ENCODE peak calls at places on chromosomes 7 and 10, in six cellular contexts. One of them, this sample, is unnamed.

GRCh38 chr7:13262929-13263530 is 575.6 kb downstream of the ARL4A start:
- DNase-seq in PC-9: no peak
- DNase-seq in H9: no peak
- DNase-seq in neural progenitor cell: peak
- DNase-seq in retinal pigment epithelial cell: no peak
- DNase-seq in right atrium auricular region: no peak
- DNase-seq in this sample: no peak

GRCh38 chr10:130655313-130656186 is 519.4 kb downstream of the GLRX3 start:
- DNase-seq in right atrium auricular region: peak
- DNase-seq in PC-9: no peak
- DNase-seq in retinal pigment epithelial cell: no peak
- DNase-seq in H9: no peak
- DNase-seq in neural progenitor cell: no peak
- DNase-seq in this sample: no peak

GRCh38 chr7:106905734-106906133 is 40.7 kb downstream of the PIK3CG start:
- DNase-seq in H9: no peak
- DNase-seq in PC-9: no peak
- DNase-seq in neural progenitor cell: no peak
- DNase-seq in retinal pigment epithelial cell: no peak
- DNase-seq in right atrium auricular region: no peak
- DNase-seq in this sample: no peak

GRCh38 chr10:45423976-45424499 is 50.0 kb downstream of the ALOX5 start:
- DNase-seq in PC-9: no peak
- DNase-seq in right atrium auricular region: no peak
- DNase-seq in H9: no peak
- DNase-seq in neural progenitor cell: peak
- DNase-seq in retinal pigment epithelial cell: no peak
- DNase-seq in this sample: no peak

GRCh38 chr7:118080947-118081346 is 103.0 kb upstream of the LSM8 start:
- DNase-seq in retinal pigment epithelial cell: peak
- DNase-seq in right atrium auricular region: no peak
- DNase-seq in PC-9: peak
- DNase-seq in neural progenitor cell: no peak
- DNase-seq in H9: peak
- DNase-seq in this sample: no peak

GRCh38 chr7:123538189-123538714 is 3.9 kb upstream of the IQUB start:
- DNase-seq in neural progenitor cell: no peak
- DNase-seq in PC-9: peak
- DNase-seq in retinal pigment epithelial cell: no peak
- DNase-seq in right atrium auricular region: no peak
- DNase-seq in H9: no peak
- DNase-seq in this sample: no peak

GRCh38 chr7:30922596-30922995 is 10.9 kb downstream of the AQP1 start:
- DNase-seq in neural progenitor cell: no peak
- DNase-seq in PC-9: no peak
- DNase-seq in right atrium auricular region: peak
- DNase-seq in retinal pigment epithelial cell: no peak
- DNase-seq in H9: peak
- DNase-seq in this sample: peak

GRCh38 chr10:70850097-70850496 is 34.3 kb downstream of the SGPL1 start:
- DNase-seq in H9: no peak
- DNase-seq in neural progenitor cell: no peak
- DNase-seq in right atrium auricular region: no peak
- DNase-seq in retinal pigment epithelial cell: no peak
- DNase-seq in PC-9: no peak
- DNase-seq in this sample: no peak

GRCh38 chr7:13932131-13932530 is 57.3 kb downstream of the ETV1 start:
- DNase-seq in neural progenitor cell: no peak
- DNase-seq in right atrium auricular region: no peak
- DNase-seq in PC-9: no peak
- DNase-seq in H9: no peak
- DNase-seq in retinal pigment epithelial cell: no peak
- DNase-seq in this sample: no peak

GRCh38 chr10:4144802-4145201 is 359.8 kb upstream of the KLF6 start:
- DNase-seq in PC-9: no peak
- DNase-seq in H9: no peak
- DNase-seq in neural progenitor cell: no peak
- DNase-seq in retinal pigment epithelial cell: no peak
- DNase-seq in right atrium auricular region: no peak
- DNase-seq in this sample: peak

GRCh38 chr7:116172353-116172752 is 38.0 kb upstream of the TES start:
- DNase-seq in neural progenitor cell: no peak
- DNase-seq in H9: no peak
- DNase-seq in PC-9: no peak
- DNase-seq in right atrium auricular region: no peak
- DNase-seq in retinal pigment epithelial cell: no peak
- DNase-seq in this sample: no peak

GRCh38 chr7:3158501-3158900 is 114.8 kb upstream of the CARD11 start:
- DNase-seq in PC-9: no peak
- DNase-seq in H9: no peak
- DNase-seq in neural progenitor cell: no peak
- DNase-seq in right atrium auricular region: no peak
- DNase-seq in retinal pigment epithelial cell: no peak
- DNase-seq in this sample: no peak

GRCh38 chr10:27792191-27792590 is 46.6 kb upstream of the MKX start:
- DNase-seq in retinal pigment epithelial cell: no peak
- DNase-seq in H9: no peak
- DNase-seq in neural progenitor cell: no peak
- DNase-seq in PC-9: no peak
- DNase-seq in right atrium auricular region: no peak
- DNase-seq in this sample: no peak

GRCh38 chr7:45703911-45704682 is 129.9 kb downstream of the ADCY1 start:
- DNase-seq in neural progenitor cell: no peak
- DNase-seq in H9: peak
- DNase-seq in retinal pigment epithelial cell: no peak
- DNase-seq in PC-9: no peak
- DNase-seq in right atrium auricular region: peak
- DNase-seq in this sample: no peak

GRCh38 chr7:70271617-70272081 is 673.4 kb downstream of the AUTS2 start:
- DNase-seq in PC-9: no peak
- DNase-seq in right atrium auricular region: no peak
- DNase-seq in retinal pigment epithelial cell: no peak
- DNase-seq in H9: no peak
- DNase-seq in neural progenitor cell: no peak
- DNase-seq in this sample: no peak

GRCh38 chr7:143418681-143419458 is 10.2 kb upstream of the EPHA1 start:
- DNase-seq in neural progenitor cell: no peak
- DNase-seq in retinal pigment epithelial cell: no peak
- DNase-seq in H9: no peak
- DNase-seq in right atrium auricular region: no peak
- DNase-seq in PC-9: no peak
- DNase-seq in this sample: no peak

GRCh38 chr10:6049031-6049400 is 13.2 kb downstream of the IL2RA start:
- DNase-seq in right atrium auricular region: no peak
- DNase-seq in neural progenitor cell: no peak
- DNase-seq in PC-9: no peak
- DNase-seq in retinal pigment epithelial cell: no peak
- DNase-seq in H9: no peak
- DNase-seq in this sample: no peak

GRCh38 chr10:42836096-42836495 is 53.5 kb downstream of the BMS1 start:
- DNase-seq in neural progenitor cell: peak
- DNase-seq in PC-9: no peak
- DNase-seq in H9: peak
- DNase-seq in right atrium auricular region: no peak
- DNase-seq in retinal pigment epithelial cell: no peak
- DNase-seq in this sample: no peak

DNA sequence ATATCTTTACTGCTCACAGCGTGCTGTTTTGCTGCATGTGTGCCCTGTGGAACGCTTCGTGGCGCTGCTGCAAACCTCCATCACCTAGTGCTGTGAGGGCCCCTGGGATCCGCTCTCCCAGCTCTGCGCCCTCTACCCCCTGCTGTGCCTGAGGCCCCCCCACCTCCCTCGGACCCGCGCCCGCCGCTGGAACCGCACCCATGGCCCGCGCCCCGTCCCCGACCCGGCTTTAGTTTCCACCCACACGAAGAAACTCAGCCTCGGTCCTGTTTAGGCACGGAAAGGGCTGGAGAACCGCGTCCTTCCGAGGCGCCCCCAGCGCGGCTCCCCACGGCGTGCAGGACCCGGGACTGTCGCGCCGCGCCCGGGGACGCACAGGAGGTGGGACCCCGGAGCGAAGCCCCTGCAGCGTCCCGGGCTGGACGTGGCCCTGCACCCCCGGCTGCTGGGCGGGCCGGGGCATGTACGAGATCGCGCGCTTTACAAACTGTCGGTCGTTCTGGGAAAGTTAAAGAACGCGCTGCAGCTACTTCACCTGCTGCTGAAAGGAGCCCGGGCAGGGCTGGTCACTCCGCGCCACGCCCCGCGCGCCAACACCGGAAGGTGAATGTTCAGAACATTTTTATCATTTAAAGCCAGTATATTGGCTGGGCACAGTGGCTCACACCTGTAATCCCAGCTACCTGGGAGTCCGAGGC is 54.3 kb downstream of the BMS1 start:
- DNase-seq in H9: peak
- DNase-seq in neural progenitor cell: no peak
- DNase-seq in right atrium auricular region: no peak
- DNase-seq in PC-9: no peak
- DNase-seq in retinal pigment epithelial cell: no peak
- DNase-seq in this sample: no peak
- TF ChIP-seq CTCF in H9: no peak
- TF ChIP-seq CTCF in neural progenitor cell: no peak
- TF ChIP-seq CTCF in right atrium auricular region: no peak
- TF ChIP-seq CTCF in PC-9: no peak
- TF ChIP-seq CTCF in retinal pigment epithelial cell: peak
- TF ChIP-seq CTCF in this sample: no peak

GRCh38 chr10:82969405-82969804 is 1094.4 kb downstream of the NRG3 start:
- DNase-seq in retinal pigment epithelial cell: no peak
- DNase-seq in right atrium auricular region: no peak
- DNase-seq in neural progenitor cell: no peak
- DNase-seq in H9: no peak
- DNase-seq in PC-9: no peak
- DNase-seq in this sample: no peak
- TF ChIP-seq CTCF in retinal pigment epithelial cell: peak
- TF ChIP-seq CTCF in right atrium auricular region: no peak
- TF ChIP-seq CTCF in neural progenitor cell: peak
- TF ChIP-seq CTCF in H9: peak
- TF ChIP-seq CTCF in PC-9: peak
- TF ChIP-seq CTCF in this sample: no peak

DNA sequence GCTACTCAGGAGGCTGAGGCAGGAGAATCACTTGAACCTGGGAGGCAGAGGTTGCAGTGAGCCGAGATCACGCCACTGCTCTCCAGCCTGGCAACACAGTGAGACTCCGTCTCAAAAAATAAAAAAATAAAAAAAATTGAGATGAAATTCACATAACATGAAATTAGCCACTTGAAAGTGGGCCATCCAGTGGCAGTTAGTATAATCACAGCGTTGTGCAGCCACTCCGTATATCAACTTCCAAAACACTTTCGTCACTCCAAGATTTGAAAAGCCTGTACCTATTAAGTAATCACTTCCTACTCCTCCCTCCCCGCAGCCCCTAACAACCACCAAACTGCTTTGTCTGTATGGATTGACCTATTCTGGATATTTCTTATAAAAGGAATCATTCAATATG is 20.7 kb upstream of the CACUL1 start:
- DNase-seq in PC-9: no peak
- DNase-seq in neural progenitor cell: no peak
- DNase-seq in H9: no peak
- DNase-seq in retinal pigment epithelial cell: no peak
- DNase-seq in right atrium auricular region: no peak
- DNase-seq in this sample: no peak
- TF ChIP-seq CTCF in PC-9: peak
- TF ChIP-seq CTCF in neural progenitor cell: peak
- TF ChIP-seq CTCF in H9: peak
- TF ChIP-seq CTCF in retinal pigment epithelial cell: peak
- TF ChIP-seq CTCF in right atrium auricular region: no peak
- TF ChIP-seq CTCF in this sample: no peak

GRCh38 chr10:33336606-33337334 is 2.3 kb upstream of the NRP1 start:
- DNase-seq in retinal pigment epithelial cell: no peak
- DNase-seq in H9: peak
- DNase-seq in PC-9: no peak
- DNase-seq in right atrium auricular region: no peak
- DNase-seq in neural progenitor cell: peak
- DNase-seq in this sample: peak

GRCh38 chr10:33334839-33335549 is 527 bp upstream of the NRP1 start:
- DNase-seq in right atrium auricular region: peak
- DNase-seq in neural progenitor cell: peak
- DNase-seq in H9: peak
- DNase-seq in retinal pigment epithelial cell: no peak
- DNase-seq in PC-9: peak
- DNase-seq in this sample: peak

GRCh38 chr10:33335800-33336605 is 1.5 kb upstream of the NRP1 start:
- DNase-seq in PC-9: peak
- DNase-seq in right atrium auricular region: peak
- DNase-seq in neural progenitor cell: peak
- DNase-seq in H9: peak
- DNase-seq in retinal pigment epithelial cell: no peak
- DNase-seq in this sample: peak

GRCh38 chr10:33335550-33335799 is 1.0 kb upstream of the NRP1 start:
- DNase-seq in retinal pigment epithelial cell: no peak
- DNase-seq in neural progenitor cell: no peak
- DNase-seq in H9: peak
- DNase-seq in right atrium auricular region: no peak
- DNase-seq in PC-9: no peak
- DNase-seq in this sample: no peak

GRCh38 chr10:33337335-33337854 is 2.9 kb upstream of the NRP1 start:
- DNase-seq in neural progenitor cell: no peak
- DNase-seq in retinal pigment epithelial cell: no peak
- DNase-seq in right atrium auricular region: no peak
- DNase-seq in H9: no peak
- DNase-seq in PC-9: no peak
- DNase-seq in this sample: peak
- TF ChIP-seq CTCF in neural progenitor cell: no peak
- TF ChIP-seq CTCF in retinal pigment epithelial cell: peak
- TF ChIP-seq CTCF in right atrium auricular region: no peak
- TF ChIP-seq CTCF in H9: no peak
- TF ChIP-seq CTCF in PC-9: no peak
- TF ChIP-seq CTCF in this sample: no peak

GRCh38 chr7:16668049-16668858 is 22.3 kb downstream of the BZW2 start:
- DNase-seq in retinal pigment epithelial cell: peak
- DNase-seq in PC-9: peak
- DNase-seq in H9: no peak
- DNase-seq in right atrium auricular region: peak
- DNase-seq in neural progenitor cell: no peak
- DNase-seq in this sample: no peak
- TF ChIP-seq CTCF in retinal pigment epithelial cell: peak
- TF ChIP-seq CTCF in PC-9: peak
- TF ChIP-seq CTCF in H9: no peak
- TF ChIP-seq CTCF in right atrium auricular region: no peak
- TF ChIP-seq CTCF in neural progenitor cell: no peak
- TF ChIP-seq CTCF in this sample: no peak

GRCh38 chr7:131648491-131648890 is 92.1 kb upstream of the PODXL start:
- DNase-seq in PC-9: no peak
- DNase-seq in H9: no peak
- DNase-seq in neural progenitor cell: no peak
- DNase-seq in right atrium auricular region: no peak
- DNase-seq in retinal pigment epithelial cell: no peak
- DNase-seq in this sample: no peak
- TF ChIP-seq CTCF in PC-9: no peak
- TF ChIP-seq CTCF in H9: no peak
- TF ChIP-seq CTCF in neural progenitor cell: no peak
- TF ChIP-seq CTCF in right atrium auricular region: no peak
- TF ChIP-seq CTCF in retinal pigment epithelial cell: no peak
- TF ChIP-seq CTCF in this sample: no peak

GRCh38 chr10:116690356-116691078 is 51.8 kb downstream of the HSPA12A start:
- DNase-seq in right atrium auricular region: no peak
- DNase-seq in neural progenitor cell: peak
- DNase-seq in retinal pigment epithelial cell: no peak
- DNase-seq in H9: peak
- DNase-seq in PC-9: no peak
- DNase-seq in this sample: peak
- TF ChIP-seq CTCF in right atrium auricular region: no peak
- TF ChIP-seq CTCF in neural progenitor cell: peak
- TF ChIP-seq CTCF in retinal pigment epithelial cell: no peak
- TF ChIP-seq CTCF in H9: peak
- TF ChIP-seq CTCF in PC-9: no peak
- TF ChIP-seq CTCF in this sample: no peak

This sample was measured in nephron progenitor cell.